ENCODE peak calls at places on chromosomes 3 and 15, in six cellular contexts. X is IMR-90, A is AG09319, Q is uterus, L is fibroblast of lung, C is upper lobe of right lung. M is an unnamed sample.

GRCh38 chr15:91548588-91548987 is 304.9 kb upstream of the SLCO3A1 start:
- DNase-seq in X (peak), A (no peak), Q (no peak), L (peak), C (no peak), M (no peak)

GRCh38 chr3:98329392-98330124 is 24.1 kb upstream of the OR5K4 start:
- DNase-seq in X (peak), A (peak), Q (no peak), L (peak), C (no peak), M (no peak)

GRCh38 chr3:194133661-194134230 is 2.2 kb upstream of the HES1 start:
- DNase-seq in X (peak), A (no peak), Q (peak), L (peak), C (peak), M (peak)

GRCh38 chr3:17431477-17432045 is 310.9 kb downstream of the TBC1D5 start:
- DNase-seq in X (peak), A (peak), Q (no peak), L (no peak), C (no peak), M (no peak)

GRCh38 chr15:91891788-91892187 is 38.3 kb downstream of the SLCO3A1 start:
- DNase-seq in X (no peak), A (no peak), Q (no peak), L (no peak), C (no peak), M (no peak)

GRCh38 chr3:187954486-187955075 is 199.4 kb upstream of the LPP start:
- DNase-seq in X (peak), A (no peak), Q (no peak), L (peak), C (no peak), M (no peak)

GRCh38 chr15:77546050-77546501 is 86.6 kb downstream of the LINGO1 start:
- DNase-seq in X (peak), A (peak), Q (no peak), L (peak), C (no peak), M (no peak)

GRCh38 chr3:3800685-3801509 is 1.7 kb downstream of the LRRN1 start:
- DNase-seq in X (no peak), A (no peak), Q (no peak), L (peak), C (peak), M (peak)

GRCh38 chr3:31187380-31187779 is 292.9 kb upstream of the GADL1 start:
- DNase-seq in X (no peak), A (no peak), Q (no peak), L (no peak), C (no peak), M (no peak)

GRCh38 chr3:133572158-133573053 is 1.1 kb upstream of the CDV3 start:
- DNase-seq in X (peak), A (no peak), Q (no peak), L (peak), C (no peak), M (no peak)

GRCh38 chr3:45630325-45630724 is 35.8 kb downstream of the LIMD1 start:
- DNase-seq in X (no peak), A (no peak), Q (no peak), L (no peak), C (no peak), M (no peak)

GRCh38 chr15:79340315-79340602 is 29.3 kb downstream of the TMED3 start:
- DNase-seq in X (no peak), A (no peak), Q (no peak), L (no peak), C (no peak), M (no peak)
- TF ChIP-seq CTCF in X (no peak), A (no peak), Q (no peak), L (no peak), C (no peak), M (no peak)

GRCh38 chr15:28987337-28987736 is 101.6 kb downstream of the APBA2 start:
- DNase-seq in X (no peak), A (no peak), Q (no peak), L (no peak), C (no peak), M (no peak)

GRCh38 chr15:28989896-28990295 is 104.1 kb downstream of the APBA2 start:
- DNase-seq in X (no peak), A (no peak), Q (no peak), L (no peak), C (no peak), M (no peak)

GRCh38 chr15:28990390-28990789 is 104.6 kb downstream of the APBA2 start:
- DNase-seq in X (no peak), A (no peak), Q (no peak), L (no peak), C (no peak), M (no peak)

GRCh38 chr15:28991236-28992171 is 105.7 kb downstream of the APBA2 start:
- DNase-seq in X (no peak), A (no peak), Q (no peak), L (no peak), C (peak), M (no peak)

GRCh38 chr15:28989239-28989830 is 103.6 kb downstream of the APBA2 start:
- DNase-seq in X (peak), A (no peak), Q (no peak), L (no peak), C (peak), M (no peak)
- TF ChIP-seq CTCF in X (peak), A (no peak), Q (no peak), L (no peak), C (no peak), M (peak)

GRCh38 chr3:62197613-62198012 is 175.7 kb downstream of the FEZF2 start:
- DNase-seq in X (no peak), A (no peak), Q (no peak), L (no peak), C (no peak), M (no peak)

GRCh38 chr3:62203152-62203551 is 170.2 kb downstream of the FEZF2 start:
- DNase-seq in X (no peak), A (no peak), Q (no peak), L (no peak), C (no peak), M (no peak)

GRCh38 chr3:62203561-62203960 is 169.8 kb downstream of the FEZF2 start:
- DNase-seq in X (no peak), A (no peak), Q (no peak), L (no peak), C (no peak), M (no peak)

GRCh38 chr3:62199126-62199525 is 174.2 kb downstream of the FEZF2 start:
- DNase-seq in X (no peak), A (no peak), Q (no peak), L (no peak), C (no peak), M (no peak)

GRCh38 chr3:62201438-62202035 is 171.8 kb downstream of the FEZF2 start:
- DNase-seq in X (peak), A (no peak), Q (no peak), L (peak), C (no peak), M (no peak)
- TF ChIP-seq CTCF in X (peak), A (peak), Q (peak), L (peak), C (peak), M (peak)

GRCh38 chr15:31438601-31439265 is 112.1 kb downstream of the KLF13 start:
- DNase-seq in X (no peak), A (no peak), Q (no peak), L (no peak), C (peak), M (no peak)

GRCh38 chr15:31437686-31438085 is 111.1 kb downstream of the KLF13 start:
- DNase-seq in X (no peak), A (no peak), Q (no peak), L (no peak), C (no peak), M (no peak)

GRCh38 chr15:31440754-31441298 is 114.2 kb downstream of the KLF13 start:
- DNase-seq in X (peak), A (no peak), Q (peak), L (peak), C (peak), M (no peak)

GRCh38 chr15:31442203-31443090 is 115.8 kb downstream of the KLF13 start:
- DNase-seq in X (peak), A (peak), Q (peak), L (peak), C (no peak), M (no peak)

DNA sequence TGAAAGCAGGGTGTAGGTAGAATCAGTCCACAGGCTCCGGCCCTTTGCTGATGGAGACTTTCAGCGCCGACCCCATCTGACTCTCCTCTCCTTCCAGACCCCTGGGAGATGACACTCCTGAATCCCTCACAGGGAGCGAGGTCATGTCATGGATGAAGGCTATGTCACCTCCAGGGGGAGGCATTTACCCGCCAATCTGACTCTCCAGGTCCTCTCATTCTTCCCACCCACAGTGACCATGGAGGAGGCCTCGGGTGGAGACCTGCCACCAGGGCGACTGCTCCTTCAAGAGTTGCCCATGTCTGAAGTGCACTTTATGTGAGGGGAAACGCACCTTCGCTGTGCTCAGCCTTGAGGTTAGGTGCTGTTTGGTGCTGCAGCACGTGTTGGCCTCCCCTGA is 112.7 kb downstream of the KLF13 start:
- DNase-seq in X (no peak), A (no peak), Q (no peak), L (no peak), C (no peak), M (no peak)
- TF ChIP-seq CTCF in X (no peak), A (no peak), Q (no peak), L (no peak), C (peak), M (peak)

GRCh38 chr3:54582424-54582823 is 345.4 kb downstream of the LRTM1 start:
- DNase-seq in X (no peak), A (no peak), Q (no peak), L (no peak), C (no peak), M (no peak)
- TF ChIP-seq CTCF in X (no peak), A (no peak), Q (no peak), L (no peak), C (no peak), M (no peak)

GRCh38 chr15:40243126-40243810 is 4.4 kb downstream of the PAK6 start:
- DNase-seq in X (no peak), A (no peak), Q (no peak), L (no peak), C (no peak), M (no peak)
- TF ChIP-seq CTCF in X (no peak), A (no peak), Q (no peak), L (no peak), C (no peak), M (no peak)

GRCh38 chr3:108092556-108092955 is 1.7 kb upstream of the CD47 start:
- DNase-seq in X (no peak), A (no peak), Q (no peak), L (no peak), C (no peak), M (no peak)

GRCh38 chr3:108090066-108090700 is 648 bp downstream of the CD47 start:
- DNase-seq in X (peak), A (no peak), Q (peak), L (peak), C (no peak), M (no peak)

GRCh38 chr3:108089544-108089943 is 1.3 kb downstream of the CD47 start:
- DNase-seq in X (no peak), A (no peak), Q (no peak), L (peak), C (no peak), M (no peak)

GRCh38 chr3:108091498-108092259 is 848 bp upstream of the CD47 start:
- DNase-seq in X (no peak), A (no peak), Q (no peak), L (peak), C (no peak), M (no peak)

GRCh38 chr3:108090701-108091497 is at the start of gene CD47:
- DNase-seq in X (peak), A (peak), Q (peak), L (peak), C (peak), M (peak)
- TF ChIP-seq CTCF in X (no peak), A (no peak), Q (no peak), L (no peak), C (no peak), M (no peak)